ENCODE peak calls at places on chromosomes 1 and 21, in four cellular contexts. E is mammary epithelial cell, L is A549, R is fibroblast of lung. H is an unnamed sample.

GRCh38 chr1:235998812-235999211 is 66.1 kb downstream of the NID1 start:
- DNase-seq in E (peak; percentile 47), L (no peak), R (no peak), H (no peak)

GRCh38 chr1:55049271-55049913 is 10.0 kb downstream of the PCSK9 start:
- DNase-seq in E (no peak), L (no peak), R (no peak), H (no peak)

GRCh38 chr1:3459940-3460652 is 5.6 kb downstream of the ARHGEF16 start:
- DNase-seq in E (no peak), L (no peak), R (no peak), H (no peak)

GRCh38 chr1:119475866-119476439 is 31.1 kb upstream of the HSD3B1 start:
- DNase-seq in E (peak; percentile 64), L (peak; percentile 53), R (peak; percentile 11), H (no peak)

GRCh38 chr1:30903343-30904034 is 5.1 kb downstream of the SDC3 start:
- DNase-seq in E (no peak), L (no peak), R (no peak), H (peak; percentile 16)

GRCh38 chr1:188240772-188241406 is 1412.1 kb downstream of the PLA2G4A start:
- DNase-seq in E (no peak), L (no peak), R (no peak), H (no peak)

GRCh38 chr1:91166106-91166712 is 144.4 kb upstream of the ZNF644 start:
- DNase-seq in E (peak; percentile 41), L (peak; percentile 61), R (peak; percentile 71), H (peak; percentile 43)

GRCh38 chr1:205443585-205444299 is 12.1 kb downstream of the BLACAT1 start:
- DNase-seq in E (no peak), L (no peak), R (no peak), H (no peak)

GRCh38 chr21:33651965-33652680 is 9.8 kb downstream of the ITSN1 start:
- DNase-seq in E (no peak), L (no peak), R (no peak), H (no peak)

GRCh38 chr1:156284112-156284511 is at the start of gene TMEM79:
- DNase-seq in E (peak; percentile 74), L (no peak), R (no peak), H (no peak)

GRCh38 chr1:116128669-116129068 is 17.5 kb downstream of the MAB21L3 start:
- DNase-seq in E (no peak), L (no peak), R (no peak), H (no peak)

GRCh38 chr1:156284762-156285161 is 637 bp downstream of the TMEM79 start:
- DNase-seq in E (peak; percentile 69), L (no peak), R (no peak), H (no peak)

GRCh38 chr1:165899461-165899941 is 72.1 kb downstream of the UCK2 start:
- DNase-seq in E (peak; percentile 46), L (no peak), R (no peak), H (no peak)

GRCh38 chr1:62068302-62068936 is 126.2 kb upstream of the L1TD1 start:
- DNase-seq in E (no peak), L (no peak), R (no peak), H (no peak)

GRCh38 chr1:26890467-26890796 is 349 bp upstream of the GPN2 start:
- DNase-seq in E (no peak), L (no peak), R (no peak), H (no peak)

GRCh38 chr1:85573348-85573747 is 7.2 kb upstream of the CCN1 start:
- DNase-seq in E (no peak), L (peak; percentile 43), R (no peak), H (no peak)

GRCh38 chr1:199223936-199224335 is 585.1 kb downstream of the PTPRC start:
- DNase-seq in E (no peak), L (no peak), R (no peak), H (no peak)

GRCh38 chr1:206590025-206590834 is 22.0 kb downstream of the EIF2D start:
- DNase-seq in E (peak; percentile 96), L (no peak), R (peak; percentile 61), H (no peak)

GRCh38 chr1:185980891-185981290 is 246.7 kb downstream of the HMCN1 start:
- DNase-seq in E (no peak), L (no peak), R (no peak), H (no peak)

GRCh38 chr1:234610061-234610581 is at the start of gene IRF2BP2:
- DNase-seq in E (peak; percentile 82), L (peak; percentile 89), R (peak; percentile 85), H (peak; percentile 86)

GRCh38 chr1:57503337-57503736 is 79.5 kb upstream of the DAB1 start:
- DNase-seq in E (no peak), L (no peak), R (no peak), H (no peak)

GRCh38 chr1:160125761-160126160 is 10.2 kb downstream of the ATP1A2 start:
- DNase-seq in E (peak; percentile 26), L (no peak), R (peak; percentile 76), H (no peak)

GRCh38 chr1:175839678-175840669 is 96.6 kb upstream of the TNR start:
- DNase-seq in E (peak; percentile 31), L (no peak), R (no peak), H (no peak)

GRCh38 chr1:161013591-161014513 is 7.1 kb downstream of the F11R start:
- DNase-seq in E (peak; percentile 97), L (peak; percentile 91), R (peak; percentile 87), H (peak; percentile 34)

GRCh38 chr1:112083487-112083886 is 94.0 kb upstream of the KCND3 start:
- DNase-seq in E (peak; percentile 24), L (no peak), R (peak; percentile 1), H (no peak)

GRCh38 chr1:171902527-171902926 is 61.2 kb downstream of the DNM3 start:
- DNase-seq in E (peak; percentile 84), L (no peak), R (no peak), H (no peak)

GRCh38 chr1:208137144-208137682 is 107.0 kb downstream of the PLXNA2 start:
- DNase-seq in E (peak; percentile 22), L (no peak), R (peak; percentile 43), H (no peak)

GRCh38 chr1:44294588-44295007 is 60.5 kb downstream of the ERI3 start:
- DNase-seq in E (no peak), L (peak; percentile 32), R (peak; percentile 76), H (peak; percentile 51)

GRCh38 chr1:125085720-125086591 is 3901.2 kb downstream of the SRGAP2C start:
- DNase-seq in E (no peak), L (no peak), R (no peak), H (no peak)

GRCh38 chr1:227915564-227916553 is 31.9 kb downstream of the WNT9A start:
- DNase-seq in E (peak; percentile 86), L (no peak), R (no peak), H (no peak)

GRCh38 chr1:24089743-24090555 is 22.0 kb downstream of the MYOM3 start:
- DNase-seq in E (no peak), L (no peak), R (no peak), H (no peak)

GRCh38 chr1:202811296-202812175 is 782 bp downstream of the PCAT6 start:
- DNase-seq in E (peak; percentile 25), L (peak; percentile 14), R (peak; percentile 8), H (peak; percentile 26)

GRCh38 chr1:44423706-44424546 is 18.9 kb downstream of the RNF220 start:
- DNase-seq in E (peak; percentile 81), L (no peak), R (peak; percentile 51), H (peak; percentile 56)

GRCh38 chr1:39525366-39526165 is 34.1 kb downstream of the BMP8A start:
- DNase-seq in E (no peak), L (no peak), R (no peak), H (no peak)

GRCh38 chr1:212477014-212477679 is 44.4 kb downstream of the NENF start:
- DNase-seq in E (peak; percentile 75), L (peak; percentile 90), R (peak; percentile 86), H (peak; percentile 86)

GRCh38 chr1:36516372-36517018 is 33.8 kb upstream of the CSF3R start:
- DNase-seq in E (peak; percentile 36), L (peak; percentile 65), R (peak; percentile 53), H (no peak)

GRCh38 chr1:150751443-150751842 is 14.1 kb downstream of the CTSS start:
- DNase-seq in E (no peak), L (no peak), R (no peak), H (no peak)
- H3K27ac ChIP-seq in E (no peak overlapping the region), L (no peak overlapping the region), R (no peak overlapping the region), H (no peak overlapping the region)

GRCh38 chr1:21255284-21255942 is 34.9 kb downstream of the ECE1 start:
- DNase-seq in E (peak; percentile 72), L (peak; percentile 85), R (peak; percentile 85), H (peak; percentile 91)
- H3K27ac ChIP-seq in E (no peak overlapping the region), L (peak overlapping the region; percentile 56), R (peak overlapping the region; percentile 16), H (peak overlapping the region; percentile 26)

GRCh38 chr1:155007253-155007828 is 4.7 kb downstream of the ZBTB7B start:
- DNase-seq in E (no peak), L (no peak), R (no peak), H (no peak)
- H3K27ac ChIP-seq in E (no peak overlapping the region), L (peak overlapping the region; percentile 100), R (no peak overlapping the region), H (peak overlapping the region; percentile 21)

GRCh38 chr1:229631148-229631547 is 5.1 kb downstream of the URB2 start:
- DNase-seq in E (no peak), L (no peak), R (no peak), H (no peak)
- H3K27ac ChIP-seq in E (no peak overlapping the region), L (no peak overlapping the region), R (no peak overlapping the region), H (no peak overlapping the region)

GRCh38 chr1:35184495-35185199 is 8.3 kb downstream of the SFPQ start:
- DNase-seq in E (no peak), L (no peak), R (no peak), H (no peak)
- H3K27ac ChIP-seq in E (no peak overlapping the region), L (no peak overlapping the region), R (no peak overlapping the region), H (no peak overlapping the region)

GRCh38 chr1:216045400-216045799 is 377.8 kb downstream of the USH2A start:
- DNase-seq in E (peak; percentile 89), L (no peak), R (peak; percentile 95), H (no peak)
- H3K27ac ChIP-seq in E (no peak overlapping the region), L (no peak overlapping the region), R (peak overlapping the region; percentile 59), H (no peak overlapping the region)

H was measured in uterus.